ENCODE peak calls at places on chromosome 20, in ten cellular contexts. T, E, Z, C, A, L, M, O, Y and K are unnamed samples.

GRCh38 chr20:34300809-34301586 is 2.2 kb downstream of the AHCY start:
- DNase-seq in T (no peak), E (no peak), Z (no peak), C (no peak), A (no peak), L (no peak), M (no peak), O (no peak), Y (no peak), K (no peak)

GRCh38 chr20:3701061-3701998 is 11.1 kb downstream of the SIGLEC1 start:
- DNase-seq in T (no peak), E (no peak), Z (no peak), C (no peak), A (no peak), L (no peak), M (no peak), O (no peak), Y (no peak), K (no peak)

GRCh38 chr20:35274172-35275092 is 3.5 kb downstream of the MMP24OS start:
- DNase-seq in T (no peak), E (no peak), Z (no peak), C (no peak), A (no peak), L (no peak), M (no peak), O (no peak), Y (no peak), K (no peak)

GRCh38 chr20:23515250-23515939 is 24.5 kb downstream of the CST8 start:
- DNase-seq in T (no peak), E (no peak), Z (no peak), C (no peak), A (no peak), L (no peak), M (no peak), O (peak), Y (no peak), K (no peak)

GRCh38 chr20:38164624-38165088 is 414 bp downstream of the TGM2 start:
- DNase-seq in T (no peak), E (no peak), Z (no peak), C (no peak), A (no peak), L (no peak), M (no peak), O (no peak), Y (no peak), K (no peak)

GRCh38 chr20:58691773-58692578 is 624 bp upstream of the NPEPL1 start:
- DNase-seq in T (peak), E (no peak), Z (no peak), C (peak), A (peak), L (no peak), M (peak), O (no peak), Y (peak), K (no peak)

GRCh38 chr20:14992961-14993360 is 655.5 kb upstream of the FLRT3 start:
- DNase-seq in T (no peak), E (peak), Z (no peak), C (no peak), A (no peak), L (no peak), M (no peak), O (no peak), Y (no peak), K (no peak)

GRCh38 chr20:2140561-2140960 is 38.9 kb downstream of the STK35 start:
- DNase-seq in T (no peak), E (peak), Z (no peak), C (peak), A (peak), L (no peak), M (peak), O (no peak), Y (no peak), K (no peak)

GRCh38 chr20:36098364-36098763 is 56.2 kb upstream of the EPB41L1 start:
- DNase-seq in T (no peak), E (peak), Z (no peak), C (peak), A (peak), L (no peak), M (no peak), O (no peak), Y (peak), K (no peak)

GRCh38 chr20:10521068-10521834 is 86.1 kb downstream of the SLX4IP start:
- DNase-seq in T (no peak), E (peak), Z (no peak), C (peak), A (peak), L (no peak), M (no peak), O (no peak), Y (no peak), K (no peak)

GRCh38 chr20:31666258-31667042 is 28.7 kb downstream of the COX4I2 start:
- DNase-seq in T (no peak), E (no peak), Z (no peak), C (no peak), A (peak), L (no peak), M (peak), O (no peak), Y (peak), K (no peak)

GRCh38 chr20:9359561-9360308 is 154.7 kb upstream of the LAMP5 start:
- DNase-seq in T (no peak), E (peak), Z (peak), C (peak), A (peak), L (peak), M (peak), O (no peak), Y (no peak), K (no peak)
- TF ChIP-seq CTCF in T (peak), E (peak), Z (peak), C (peak), A (peak), L (peak), M (peak), O (no peak), Y (peak), K (peak)

DNA sequence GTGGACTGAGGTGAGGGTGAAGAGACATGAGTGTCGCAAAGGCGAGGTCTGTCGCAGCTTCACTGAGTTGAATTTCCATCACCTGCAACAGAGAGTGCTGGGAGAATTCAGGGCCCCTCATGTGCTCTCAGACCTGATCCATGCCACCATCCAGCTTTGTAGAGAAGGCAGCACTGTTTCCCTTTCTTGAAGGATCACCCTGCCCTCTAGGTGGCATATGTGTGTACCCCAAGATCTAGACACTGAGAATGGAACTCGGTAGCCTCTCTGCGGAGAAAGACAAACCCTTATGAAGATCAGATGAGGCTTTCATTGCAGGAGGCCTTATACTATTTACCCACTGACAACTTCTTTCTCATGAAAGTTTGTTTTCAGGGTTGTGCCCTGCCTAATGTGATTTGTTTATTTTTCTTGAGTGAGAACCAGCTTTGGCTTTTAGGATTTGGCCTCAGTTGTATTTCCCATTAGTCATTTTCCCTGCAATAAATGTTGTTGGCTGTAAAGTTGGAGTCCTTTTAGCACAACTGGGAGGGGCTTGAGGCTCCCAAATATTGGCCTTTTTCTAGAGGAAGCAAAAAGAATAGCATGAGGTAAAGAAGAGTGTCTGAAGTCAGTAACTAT is 811.3 kb downstream of the DHX35 start:
- DNase-seq in T (no peak), E (peak), Z (no peak), C (no peak), A (peak), L (no peak), M (no peak), O (no peak), Y (no peak), K (no peak)
- TF ChIP-seq CTCF in T (no peak), E (no peak), Z (no peak), C (no peak), A (no peak), L (no peak), M (no peak), O (no peak), Y (no peak), K (no peak)

GRCh38 chr20:49887828-49888340 is 27.4 kb downstream of the SPATA2 start:
- DNase-seq in T (no peak), E (no peak), Z (no peak), C (no peak), A (no peak), L (no peak), M (no peak), O (no peak), Y (no peak), K (no peak)
- TF ChIP-seq CTCF in T (no peak), E (no peak), Z (no peak), C (no peak), A (no peak), L (no peak), M (no peak), O (no peak), Y (no peak), K (no peak)

DNA sequence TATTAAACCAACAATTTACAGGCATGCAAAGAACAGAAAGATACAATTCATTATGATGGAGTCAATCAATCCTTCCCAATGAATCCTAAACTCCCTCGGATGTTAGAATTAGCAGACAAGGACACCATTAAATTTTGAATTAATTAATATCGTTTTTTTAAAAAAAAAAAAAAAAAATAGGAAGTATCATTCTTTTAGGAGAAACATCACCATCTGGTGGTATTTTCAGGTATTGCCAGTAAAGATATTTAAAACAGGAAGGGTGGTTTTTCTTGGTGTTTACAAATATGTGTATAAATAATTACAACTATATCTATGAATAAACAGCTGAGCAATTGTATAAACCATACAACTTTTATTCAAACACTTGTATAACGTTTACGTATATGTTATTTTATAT is 564.4 kb downstream of the HAO1 start:
- DNase-seq in T (no peak), E (no peak), Z (no peak), C (peak), A (peak), L (no peak), M (no peak), O (no peak), Y (no peak), K (no peak)
- TF ChIP-seq CTCF in T (peak), E (peak), Z (peak), C (peak), A (no peak), L (peak), M (peak), O (peak), Y (peak), K (peak)

GRCh38 chr20:47304287-47304686 is 52.2 kb downstream of the ZMYND8 start:
- DNase-seq in T (no peak), E (peak), Z (no peak), C (peak), A (peak), L (no peak), M (no peak), O (no peak), Y (no peak), K (no peak)
- TF ChIP-seq CTCF in T (peak), E (no peak), Z (peak), C (no peak), A (peak), L (no peak), M (no peak), O (no peak), Y (no peak), K (no peak)